ENCODE peak calls at places on chromosomes 16 and 17, in ten cellular contexts. One of them, this sample, is unnamed.

GRCh38 chr16:4200000-4200780 is 41.7 kb downstream of the SRL start:
- DNase-seq in WTC11: peak
- DNase-seq in A549: peak
- DNase-seq in esophagus squamous epithelium: no peak
- DNase-seq in tibial artery: peak
- DNase-seq in heart left ventricle: peak
- DNase-seq in H9: peak
- DNase-seq in choroid plexus epithelial cell: peak
- DNase-seq in AG04450: peak
- DNase-seq in AG10803: peak
- DNase-seq in this sample: peak

GRCh38 chr17:62666061-62666800 is 38.8 kb downstream of the MRC2 start:
- DNase-seq in WTC11: no peak
- DNase-seq in A549: no peak
- DNase-seq in esophagus squamous epithelium: no peak
- DNase-seq in tibial artery: no peak
- DNase-seq in heart left ventricle: no peak
- DNase-seq in H9: peak
- DNase-seq in choroid plexus epithelial cell: no peak
- DNase-seq in AG04450: no peak
- DNase-seq in AG10803: no peak
- DNase-seq in this sample: peak

GRCh38 chr16:64311241-64311640 is 810.6 kb downstream of the CDH11 start:
- DNase-seq in WTC11: no peak
- DNase-seq in A549: no peak
- DNase-seq in esophagus squamous epithelium: no peak
- DNase-seq in tibial artery: no peak
- DNase-seq in heart left ventricle: no peak
- DNase-seq in H9: no peak
- DNase-seq in choroid plexus epithelial cell: peak
- DNase-seq in AG04450: no peak
- DNase-seq in AG10803: peak
- DNase-seq in this sample: no peak

GRCh38 chr17:2262146-2262587 is 41.4 kb downstream of the SMG6 start:
- DNase-seq in WTC11: no peak
- DNase-seq in A549: peak
- DNase-seq in esophagus squamous epithelium: no peak
- DNase-seq in tibial artery: no peak
- DNase-seq in heart left ventricle: no peak
- DNase-seq in H9: no peak
- DNase-seq in choroid plexus epithelial cell: peak
- DNase-seq in AG04450: peak
- DNase-seq in AG10803: peak
- DNase-seq in this sample: no peak

GRCh38 chr16:84105948-84106740 is 10.6 kb downstream of the MBTPS1 start:
- DNase-seq in WTC11: no peak
- DNase-seq in A549: no peak
- DNase-seq in esophagus squamous epithelium: no peak
- DNase-seq in tibial artery: no peak
- DNase-seq in heart left ventricle: no peak
- DNase-seq in H9: no peak
- DNase-seq in choroid plexus epithelial cell: no peak
- DNase-seq in AG04450: no peak
- DNase-seq in AG10803: no peak
- DNase-seq in this sample: no peak

GRCh38 chr17:1872254-1872653 is 42.4 kb downstream of the RPA1 start:
- DNase-seq in WTC11: no peak
- DNase-seq in A549: no peak
- DNase-seq in esophagus squamous epithelium: no peak
- DNase-seq in tibial artery: no peak
- DNase-seq in heart left ventricle: no peak
- DNase-seq in H9: no peak
- DNase-seq in choroid plexus epithelial cell: no peak
- DNase-seq in AG04450: no peak
- DNase-seq in AG10803: no peak
- DNase-seq in this sample: no peak

GRCh38 chr17:65463242-65463641 is 98.2 kb downstream of the AXIN2 start:
- DNase-seq in WTC11: no peak
- DNase-seq in A549: no peak
- DNase-seq in esophagus squamous epithelium: no peak
- DNase-seq in tibial artery: peak
- DNase-seq in heart left ventricle: peak
- DNase-seq in H9: no peak
- DNase-seq in choroid plexus epithelial cell: peak
- DNase-seq in AG04450: no peak
- DNase-seq in AG10803: peak
- DNase-seq in this sample: no peak

GRCh38 chr17:70661342-70662222 is 492.2 kb downstream of the KCNJ2 start:
- DNase-seq in WTC11: no peak
- DNase-seq in A549: peak
- DNase-seq in esophagus squamous epithelium: no peak
- DNase-seq in tibial artery: no peak
- DNase-seq in heart left ventricle: no peak
- DNase-seq in H9: no peak
- DNase-seq in choroid plexus epithelial cell: peak
- DNase-seq in AG04450: no peak
- DNase-seq in AG10803: peak
- DNase-seq in this sample: no peak

GRCh38 chr16:56789360-56789759 is 59.4 kb downstream of the NUP93 start:
- DNase-seq in WTC11: no peak
- DNase-seq in A549: peak
- DNase-seq in esophagus squamous epithelium: no peak
- DNase-seq in tibial artery: no peak
- DNase-seq in heart left ventricle: peak
- DNase-seq in H9: no peak
- DNase-seq in choroid plexus epithelial cell: peak
- DNase-seq in AG04450: no peak
- DNase-seq in AG10803: peak
- DNase-seq in this sample: no peak

GRCh38 chr16:11748404-11749254 is 6.0 kb upstream of the TXNDC11 start:
- DNase-seq in WTC11: no peak
- DNase-seq in A549: no peak
- DNase-seq in esophagus squamous epithelium: no peak
- DNase-seq in tibial artery: no peak
- DNase-seq in heart left ventricle: no peak
- DNase-seq in H9: no peak
- DNase-seq in choroid plexus epithelial cell: no peak
- DNase-seq in AG04450: no peak
- DNase-seq in AG10803: no peak
- DNase-seq in this sample: peak

GRCh38 chr16:9518054-9518453 is 426.6 kb downstream of the HAPSTR1 start:
- DNase-seq in WTC11: no peak
- DNase-seq in A549: no peak
- DNase-seq in esophagus squamous epithelium: no peak
- DNase-seq in tibial artery: peak
- DNase-seq in heart left ventricle: peak
- DNase-seq in H9: no peak
- DNase-seq in choroid plexus epithelial cell: no peak
- DNase-seq in AG04450: no peak
- DNase-seq in AG10803: no peak
- DNase-seq in this sample: no peak

GRCh38 chr16:9447195-9447551 is 355.7 kb downstream of the HAPSTR1 start:
- DNase-seq in WTC11: no peak
- DNase-seq in A549: no peak
- DNase-seq in esophagus squamous epithelium: no peak
- DNase-seq in tibial artery: no peak
- DNase-seq in heart left ventricle: peak
- DNase-seq in H9: no peak
- DNase-seq in choroid plexus epithelial cell: no peak
- DNase-seq in AG04450: no peak
- DNase-seq in AG10803: no peak
- DNase-seq in this sample: no peak

GRCh38 chr17:2853111-2853721 is 57.0 kb downstream of the RAP1GAP2 start:
- DNase-seq in WTC11: peak
- DNase-seq in A549: peak
- DNase-seq in esophagus squamous epithelium: no peak
- DNase-seq in tibial artery: peak
- DNase-seq in heart left ventricle: peak
- DNase-seq in H9: peak
- DNase-seq in choroid plexus epithelial cell: peak
- DNase-seq in AG04450: no peak
- DNase-seq in AG10803: peak
- DNase-seq in this sample: peak

GRCh38 chr17:82180776-82181528 is 31.7 kb downstream of the CCDC57 start:
- DNase-seq in WTC11: no peak
- DNase-seq in A549: no peak
- DNase-seq in esophagus squamous epithelium: no peak
- DNase-seq in tibial artery: no peak
- DNase-seq in heart left ventricle: no peak
- DNase-seq in H9: no peak
- DNase-seq in choroid plexus epithelial cell: no peak
- DNase-seq in AG04450: no peak
- DNase-seq in AG10803: no peak
- DNase-seq in this sample: no peak

GRCh38 chr16:48834576-48834975 is 224.6 kb upstream of the N4BP1 start:
- DNase-seq in WTC11: no peak
- DNase-seq in A549: no peak
- DNase-seq in esophagus squamous epithelium: no peak
- DNase-seq in tibial artery: no peak
- DNase-seq in heart left ventricle: no peak
- DNase-seq in H9: no peak
- DNase-seq in choroid plexus epithelial cell: no peak
- DNase-seq in AG04450: no peak
- DNase-seq in AG10803: no peak
- DNase-seq in this sample: peak
- TF ChIP-seq CTCF in WTC11: no peak
- TF ChIP-seq CTCF in A549: no peak
- TF ChIP-seq CTCF in esophagus squamous epithelium: no peak
- TF ChIP-seq CTCF in tibial artery: no peak
- TF ChIP-seq CTCF in heart left ventricle: no peak
- TF ChIP-seq CTCF in H9: peak
- TF ChIP-seq CTCF in choroid plexus epithelial cell: no peak
- TF ChIP-seq CTCF in AG04450: no peak
- TF ChIP-seq CTCF in AG10803: no peak
- TF ChIP-seq CTCF in this sample: peak

GRCh38 chr17:80984749-80985148 is 6.9 kb upstream of the CHMP6 start:
- DNase-seq in WTC11: peak
- DNase-seq in A549: peak
- DNase-seq in esophagus squamous epithelium: no peak
- DNase-seq in tibial artery: peak
- DNase-seq in heart left ventricle: no peak
- DNase-seq in H9: peak
- DNase-seq in choroid plexus epithelial cell: peak
- DNase-seq in AG04450: peak
- DNase-seq in AG10803: peak
- DNase-seq in this sample: peak
- TF ChIP-seq CTCF in WTC11: no peak
- TF ChIP-seq CTCF in A549: no peak
- TF ChIP-seq CTCF in esophagus squamous epithelium: no peak
- TF ChIP-seq CTCF in tibial artery: peak
- TF ChIP-seq CTCF in heart left ventricle: no peak
- TF ChIP-seq CTCF in H9: peak
- TF ChIP-seq CTCF in choroid plexus epithelial cell: peak
- TF ChIP-seq CTCF in AG04450: peak
- TF ChIP-seq CTCF in AG10803: peak
- TF ChIP-seq CTCF in this sample: peak

GRCh38 chr17:27751166-27751565 is 49.2 kb downstream of the NOS2 start:
- DNase-seq in WTC11: no peak
- DNase-seq in A549: no peak
- DNase-seq in esophagus squamous epithelium: no peak
- DNase-seq in tibial artery: no peak
- DNase-seq in heart left ventricle: no peak
- DNase-seq in H9: peak
- DNase-seq in choroid plexus epithelial cell: no peak
- DNase-seq in AG04450: no peak
- DNase-seq in AG10803: no peak
- DNase-seq in this sample: no peak

GRCh38 chr17:27751622-27752490 is 48.5 kb downstream of the NOS2 start:
- DNase-seq in WTC11: no peak
- DNase-seq in A549: no peak
- DNase-seq in esophagus squamous epithelium: no peak
- DNase-seq in tibial artery: no peak
- DNase-seq in heart left ventricle: no peak
- DNase-seq in H9: peak
- DNase-seq in choroid plexus epithelial cell: no peak
- DNase-seq in AG04450: no peak
- DNase-seq in AG10803: no peak
- DNase-seq in this sample: no peak

GRCh38 chr17:27748360-27748825 is 51.9 kb downstream of the NOS2 start:
- DNase-seq in WTC11: no peak
- DNase-seq in A549: no peak
- DNase-seq in esophagus squamous epithelium: no peak
- DNase-seq in tibial artery: no peak
- DNase-seq in heart left ventricle: no peak
- DNase-seq in H9: no peak
- DNase-seq in choroid plexus epithelial cell: no peak
- DNase-seq in AG04450: no peak
- DNase-seq in AG10803: no peak
- DNase-seq in this sample: no peak

GRCh38 chr17:27746881-27747280 is 53.4 kb downstream of the NOS2 start:
- DNase-seq in WTC11: no peak
- DNase-seq in A549: no peak
- DNase-seq in esophagus squamous epithelium: no peak
- DNase-seq in tibial artery: no peak
- DNase-seq in heart left ventricle: no peak
- DNase-seq in H9: peak
- DNase-seq in choroid plexus epithelial cell: no peak
- DNase-seq in AG04450: no peak
- DNase-seq in AG10803: no peak
- DNase-seq in this sample: no peak

GRCh38 chr17:27747462-27748359 is 52.6 kb downstream of the NOS2 start:
- DNase-seq in WTC11: peak
- DNase-seq in A549: peak
- DNase-seq in esophagus squamous epithelium: no peak
- DNase-seq in tibial artery: no peak
- DNase-seq in heart left ventricle: no peak
- DNase-seq in H9: peak
- DNase-seq in choroid plexus epithelial cell: peak
- DNase-seq in AG04450: no peak
- DNase-seq in AG10803: no peak
- DNase-seq in this sample: peak
- TF ChIP-seq CTCF in WTC11: peak
- TF ChIP-seq CTCF in A549: no peak
- TF ChIP-seq CTCF in esophagus squamous epithelium: no peak
- TF ChIP-seq CTCF in tibial artery: no peak
- TF ChIP-seq CTCF in heart left ventricle: no peak
- TF ChIP-seq CTCF in H9: peak
- TF ChIP-seq CTCF in choroid plexus epithelial cell: peak
- TF ChIP-seq CTCF in AG04450: peak
- TF ChIP-seq CTCF in AG10803: peak
- TF ChIP-seq CTCF in this sample: peak

DNA sequence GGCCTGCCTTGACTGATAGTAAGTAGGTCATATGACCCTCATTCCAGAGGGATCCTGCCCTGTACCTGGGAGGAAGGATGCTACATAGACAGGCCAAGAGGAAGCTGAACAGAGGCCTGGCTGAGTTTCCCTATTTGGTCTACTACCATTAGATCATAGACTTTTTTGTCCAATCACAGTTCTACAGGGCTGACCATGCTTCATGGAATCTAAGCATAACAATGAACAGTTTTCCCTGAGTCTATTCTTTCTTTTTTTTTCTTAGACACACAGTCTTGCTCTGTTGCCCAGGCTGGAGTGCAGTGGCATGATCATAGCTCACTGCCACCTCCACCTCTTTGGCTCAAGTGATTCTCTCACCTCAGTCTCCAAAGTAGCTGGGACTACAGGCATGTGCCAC is 3.9 kb downstream of the GPR179 start:
- DNase-seq in WTC11: no peak
- DNase-seq in A549: no peak
- DNase-seq in esophagus squamous epithelium: no peak
- DNase-seq in tibial artery: no peak
- DNase-seq in heart left ventricle: no peak
- DNase-seq in H9: no peak
- DNase-seq in choroid plexus epithelial cell: no peak
- DNase-seq in AG04450: no peak
- DNase-seq in AG10803: no peak
- DNase-seq in this sample: no peak
- TF ChIP-seq CTCF in WTC11: no peak
- TF ChIP-seq CTCF in A549: no peak
- TF ChIP-seq CTCF in esophagus squamous epithelium: no peak
- TF ChIP-seq CTCF in tibial artery: no peak
- TF ChIP-seq CTCF in heart left ventricle: no peak
- TF ChIP-seq CTCF in H9: no peak
- TF ChIP-seq CTCF in choroid plexus epithelial cell: no peak
- TF ChIP-seq CTCF in AG04450: no peak
- TF ChIP-seq CTCF in AG10803: no peak
- TF ChIP-seq CTCF in this sample: no peak